ENCODE peak calls at places on chromosomes 11 and 22, in six cellular contexts. R, Q, X, S, L and G are unnamed samples.

GRCh38 chr22:25021409-25021808 is 68.9 kb downstream of the KIAA1671 start:
- DNase-seq in R (no peak), L (no peak), X (no peak), Q (no peak), S (no peak), G (no peak)

GRCh38 chr11:60625262-60625661 is 74.2 kb upstream of the MS4A8 start:
- DNase-seq in X (peak), R (peak), S (peak), L (peak), Q (no peak), G (peak)

GRCh38 chr22:26610072-26610958 is 7.5 kb downstream of the CRYBB1 start:
- DNase-seq in S (peak), R (peak), Q (no peak), X (peak), L (peak), G (peak)

GRCh38 chr11:11428714-11429113 is 75.7 kb upstream of the CSNK2A3 start:
- DNase-seq in X (no peak), L (no peak), R (no peak), S (no peak), Q (no peak), G (no peak)

GRCh38 chr11:99325807-99326206 is 305.1 kb downstream of the CNTN5 start:
- DNase-seq in X (peak), Q (no peak), L (peak), S (peak), R (no peak), G (peak)

GRCh38 chr11:6387811-6388599 is 2.3 kb upstream of the SMPD1 start:
- DNase-seq in R (no peak), X (peak), S (peak), Q (no peak), L (peak), G (peak)

GRCh38 chr11:18578975-18579598 is 9.4 kb downstream of the UEVLD start:
- DNase-seq in X (no peak), S (no peak), L (no peak), R (peak), Q (no peak), G (no peak)

GRCh38 chr11:129723146-129723963 is 92.3 kb upstream of the TMEM45B start:
- DNase-seq in X (no peak), L (no peak), Q (peak), S (no peak), R (no peak), G (no peak)

GRCh38 chr11:46696212-46696558 is 4.2 kb downstream of the ARHGAP1 start:
- DNase-seq in R (no peak), Q (no peak), X (no peak), S (no peak), L (no peak), G (no peak)

GRCh38 chr22:39960791-39961746 is 872 bp downstream of the TMA7B start:
- DNase-seq in X (peak), R (peak), S (peak), Q (no peak), L (peak), G (peak)

GRCh38 chr11:78797559-78797958 is 222.9 kb upstream of the NARS2 start:
- DNase-seq in Q (no peak), L (no peak), S (no peak), R (no peak), X (no peak), G (no peak)

GRCh38 chr11:126123686-126124085 is 61.0 kb upstream of the CDON start:
- DNase-seq in R (no peak), L (no peak), Q (no peak), S (no peak), X (no peak), G (no peak)

GRCh38 chr11:93329936-93330445 is 551 bp upstream of the DEUP1 start:
- DNase-seq in X (no peak), L (peak), R (no peak), S (peak), Q (no peak), G (no peak)
- TF ChIP-seq CTCF in X (no peak), L (no peak), R (no peak), S (no peak), Q (no peak), G (no peak)

DNA sequence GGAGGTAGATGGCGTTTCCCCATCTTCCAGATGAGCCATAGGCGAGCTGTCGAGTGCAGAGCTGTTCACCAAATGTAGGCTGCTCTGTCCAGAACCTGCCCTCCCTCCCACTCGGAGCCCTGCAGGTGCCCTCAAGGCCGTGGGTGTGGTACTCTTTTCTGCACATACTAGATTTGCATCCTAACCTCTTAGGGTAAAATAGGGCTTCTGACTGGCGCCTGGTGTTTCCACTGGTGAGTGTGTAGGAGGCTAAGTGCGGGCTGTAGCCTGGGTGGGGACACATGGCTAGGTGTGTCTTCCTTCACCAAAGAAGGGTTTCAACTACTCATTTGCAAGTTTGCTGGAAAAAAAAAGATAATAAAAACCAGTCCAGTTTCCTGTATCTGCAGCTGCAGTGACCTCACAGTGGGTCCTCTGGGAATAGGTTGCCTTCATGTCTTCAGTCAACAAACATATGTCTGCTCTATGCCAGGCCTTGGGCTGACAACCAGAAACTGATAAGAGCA is 8.5 kb downstream of the BIK start:
- DNase-seq in L (no peak), S (no peak), Q (no peak), R (peak), X (no peak), G (no peak)
- H3K4me3 ChIP-seq in L (no peak), S (no peak), Q (no peak), R (peak), X (no peak), G (no peak)

GRCh38 chr11:14232652-14233051 is 126.3 kb downstream of the RRAS2 start:
- DNase-seq in X (no peak), L (no peak), S (no peak), R (no peak), Q (no peak), G (no peak)
- TF ChIP-seq CTCF in X (peak), L (peak), S (peak), R (no peak), Q (no peak), G (peak)

GRCh38 chr22:31768422-31769059 is 14.7 kb downstream of the DEPDC5 start:
- DNase-seq in R (no peak), X (no peak), L (no peak), S (no peak), Q (no peak), G (no peak)

GRCh38 chr22:31764785-31765184 is 11.0 kb downstream of the DEPDC5 start:
- DNase-seq in Q (no peak), L (no peak), X (no peak), S (no peak), R (no peak), G (peak)
- H3K4me3 ChIP-seq in Q (no peak), L (no peak), X (no peak), S (no peak), R (no peak), G (no peak)

DNA sequence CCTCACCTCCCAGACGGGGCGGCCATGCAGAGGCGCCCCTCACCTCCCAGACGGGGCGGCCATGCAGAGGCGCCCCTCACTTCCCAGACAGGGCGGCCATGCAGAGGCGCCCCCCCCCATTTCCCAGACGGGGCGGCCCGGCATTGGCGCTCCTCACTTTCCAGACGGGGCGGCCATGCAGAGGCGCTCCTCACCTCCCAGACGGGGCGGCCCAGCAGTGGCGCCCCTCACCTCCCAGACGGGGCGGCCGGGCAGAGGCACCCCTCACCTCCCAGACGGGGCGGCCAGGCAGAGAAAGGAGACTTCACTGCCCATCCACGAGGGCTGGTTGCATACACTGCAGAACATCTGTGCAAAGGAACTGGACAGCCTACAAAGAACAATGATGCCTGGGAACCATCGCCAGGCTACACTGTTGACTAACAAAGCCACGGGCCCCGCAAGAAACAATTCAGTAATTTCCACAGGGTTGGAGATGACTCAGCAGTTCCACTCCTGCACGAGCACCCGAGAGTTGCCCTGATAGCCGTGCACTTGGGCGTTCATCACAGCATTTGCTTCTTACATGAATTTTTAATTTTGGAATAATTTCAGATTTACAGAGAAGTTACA is 58.7 kb downstream of the CTTN start:
- DNase-seq in S (peak), R (peak), X (peak), Q (no peak), L (peak), G (peak)
- TF ChIP-seq CTCF in S (no peak), R (no peak), X (no peak), Q (no peak), L (no peak), G (no peak)